ENCODE peak calls at places on chromosomes 11 and 22, in nine cellular contexts. S is EL; D is HCT116; A is NCI-H1417; B is CD4-positive, alpha-beta T cell; W is stimulated activated CD4-positive, alpha-beta T cell treated with anti-CD3 and anti-CD28 coated beads, TNF-alpha, amount 100 ng/mL, for 4 hours; O is NCI-H510A treated with DMSO at 0.1 percent for 48 hours; Q is caudate nucleus; F is NCI-H82. G is an unnamed sample.

GRCh38 chr22:27667121-27667843 is 134.3 kb downstream of the MN1 start:
- DNase-seq in A (no peak), W (no peak), B (no peak), O (no peak), F (no peak), S (no peak), Q (no peak), D (no peak), G (no peak)

GRCh38 chr11:2194877-2195755 is 23.5 kb upstream of the TH start:
- DNase-seq in Q (no peak), O (no peak), S (peak), W (peak), B (peak), A (no peak), D (no peak), F (peak), G (no peak)

GRCh38 chr11:14625804-14626203 is 17.8 kb upstream of the PDE3B start:
- DNase-seq in B (no peak), D (no peak), W (no peak), O (no peak), Q (no peak), F (no peak), S (no peak), A (no peak), G (no peak)

GRCh38 chr11:504053-504993 is 2.7 kb downstream of the RNH1 start:
- DNase-seq in O (no peak), D (no peak), S (peak), B (no peak), F (no peak), Q (no peak), A (no peak), W (no peak), G (peak)

GRCh38 chr11:117823941-117824420 is 563 bp downstream of the FXYD2 start:
- DNase-seq in Q (no peak), B (no peak), D (no peak), W (no peak), O (no peak), S (no peak), A (no peak), F (peak), G (no peak)

GRCh38 chr11:75592699-75593098 is 30.6 kb downstream of the SERPINH1 start:
- DNase-seq in A (peak), D (no peak), Q (no peak), F (no peak), B (no peak), O (peak), S (no peak), W (no peak), G (no peak)

GRCh38 chr11:112213753-112214152 is 12.5 kb upstream of the PTS start:
- DNase-seq in Q (no peak), B (no peak), F (no peak), O (no peak), A (no peak), W (no peak), S (peak), D (no peak), G (peak)

GRCh38 chr11:102234779-102235439 is 82.4 kb upstream of the BIRC3 start:
- DNase-seq in B (no peak), O (no peak), Q (no peak), A (no peak), S (peak), W (no peak), F (no peak), D (no peak), G (no peak)

GRCh38 chr22:19080853-19081252 is 41.4 kb downstream of the DGCR2 start:
- DNase-seq in O (no peak), D (no peak), Q (no peak), W (no peak), F (no peak), S (no peak), B (no peak), A (no peak), G (no peak)

GRCh38 chr22:48702573-48703264 is 1125.0 kb downstream of the BRD1 start:
- DNase-seq in A (no peak), O (no peak), Q (peak), S (no peak), B (no peak), D (no peak), F (no peak), W (no peak), G (no peak)

GRCh38 chr22:24728790-24729637 is 45.5 kb downstream of the PIWIL3 start:
- DNase-seq in D (no peak), Q (peak), A (no peak), B (no peak), W (no peak), O (peak), S (no peak), F (no peak), G (no peak)

GRCh38 chr22:46045459-46046298 is 68.7 kb upstream of the WNT7B start:
- DNase-seq in O (no peak), S (no peak), D (no peak), Q (no peak), F (no peak), W (no peak), B (no peak), A (no peak), G (no peak)

GRCh38 chr11:70483077-70483861 is 84.9 kb downstream of the CTTN start:
- DNase-seq in B (no peak), F (peak), Q (no peak), W (no peak), D (peak), A (peak), O (no peak), S (peak), G (no peak)

GRCh38 chr11:78789365-78789764 is 214.7 kb upstream of the NARS2 start:
- DNase-seq in F (no peak), S (no peak), D (no peak), W (no peak), A (no peak), B (no peak), O (peak), Q (no peak), G (no peak)

GRCh38 chr22:28674121-28674563 is 5.5 kb downstream of the TTC28 start:
- DNase-seq in W (no peak), F (no peak), Q (no peak), A (no peak), O (no peak), B (no peak), S (peak), D (no peak), G (peak)

GRCh38 chr11:111976614-111977140 is 39.5 kb downstream of the DIXDC1 start:
- DNase-seq in Q (no peak), W (no peak), D (no peak), F (no peak), B (no peak), A (no peak), S (peak), O (no peak), G (peak)

GRCh38 chr11:31803813-31804438 is 7.2 kb downstream of the PAX6 start:
- DNase-seq in F (no peak), O (no peak), A (no peak), S (no peak), D (no peak), Q (no peak), W (no peak), B (no peak), G (no peak)

GRCh38 chr11:13552784-13553183 is 57.0 kb upstream of the PTH start:
- DNase-seq in O (no peak), F (no peak), D (no peak), Q (no peak), A (no peak), B (no peak), S (no peak), W (no peak), G (no peak)

GRCh38 chr11:133720951-133721350 is 124.4 kb downstream of the SPATA19 start:
- DNase-seq in B (no peak), A (no peak), D (no peak), F (no peak), Q (no peak), O (no peak), W (no peak), S (no peak), G (no peak)

GRCh38 chr11:18720811-18721575 is 5.0 kb downstream of the IGSF22 start:
- DNase-seq in A (no peak), F (peak), D (peak), W (peak), O (peak), B (peak), S (peak), Q (peak), G (peak)

GRCh38 chr11:16897460-16898061 is 116.7 kb downstream of the PLEKHA7 start:
- DNase-seq in O (peak), Q (no peak), B (no peak), A (peak), W (no peak), S (no peak), F (peak), D (no peak), G (no peak)

GRCh38 chr22:31122532-31123291 is at the start of gene INPP5J:
- DNase-seq in B (no peak), S (peak), D (peak), Q (peak), W (no peak), F (peak), A (peak), O (peak), G (no peak)

GRCh38 chr11:108793611-108794010 is 128.7 kb downstream of the DDX10 start:
- DNase-seq in B (no peak), D (no peak), S (no peak), W (no peak), O (no peak), A (no peak), Q (no peak), F (no peak), G (no peak)

GRCh38 chr11:2263724-2264360 is 6.5 kb downstream of the ASCL2 start:
- DNase-seq in S (no peak), B (no peak), F (no peak), A (no peak), W (no peak), Q (no peak), D (no peak), O (no peak), G (no peak)

GRCh38 chr22:45237065-45237990 is 3.4 kb downstream of the KIAA0930 start:
- DNase-seq in O (peak), Q (no peak), D (no peak), B (no peak), F (no peak), W (no peak), A (peak), S (no peak), G (no peak)

GRCh38 chr11:68998390-68998911 is 14.6 kb downstream of the MRGPRF start:
- DNase-seq in W (no peak), F (peak), A (peak), D (no peak), O (peak), Q (no peak), S (peak), B (no peak), G (peak)

GRCh38 chr11:8652140-8652539 is 30.3 kb downstream of the TRIM66 start:
- DNase-seq in F (no peak), D (no peak), B (no peak), O (no peak), W (no peak), Q (no peak), S (peak), A (no peak), G (peak)

GRCh38 chr11:46345881-46346484 is 1.3 kb upstream of the DGKZ start:
- DNase-seq in A (no peak), S (no peak), O (no peak), Q (no peak), B (no peak), D (no peak), F (no peak), W (no peak), G (peak)

GRCh38 chr11:66639066-66639813 is 737 bp downstream of the RBM4 start:
- DNase-seq in D (no peak), F (peak), B (no peak), S (peak), W (peak), A (no peak), Q (no peak), O (peak), G (no peak)

GRCh38 chr22:47307326-47307725 is 544.9 kb downstream of the TBC1D22A start:
- DNase-seq in F (no peak), S (peak), A (no peak), Q (no peak), B (no peak), D (no peak), W (no peak), O (no peak), G (no peak)

GRCh38 chr11:76510060-76511047 is 65.5 kb downstream of the EMSY start:
- DNase-seq in F (no peak), D (no peak), S (peak), O (no peak), B (no peak), A (no peak), Q (no peak), W (no peak), G (no peak)

GRCh38 chr11:94926698-94927237 is 46.6 kb downstream of the CWC15 start:
- DNase-seq in D (no peak), Q (peak), B (no peak), O (no peak), F (no peak), S (peak), W (no peak), A (no peak), G (no peak)

GRCh38 chr11:32233276-32233675 is 142.4 kb downstream of the RCN1 start:
- DNase-seq in F (no peak), O (no peak), Q (no peak), A (no peak), S (no peak), B (no peak), D (no peak), W (no peak), G (peak)

GRCh38 chr11:125998267-125998666 is 52.4 kb downstream of the VSIG10L2 start:
- DNase-seq in S (no peak), F (no peak), Q (no peak), D (no peak), O (no peak), B (no peak), W (no peak), A (no peak), G (no peak)

GRCh38 chr22:27780161-27780575 is 21.4 kb downstream of the MN1 start:
- DNase-seq in W (no peak), B (no peak), D (no peak), F (no peak), Q (no peak), O (no peak), A (no peak), S (no peak), G (no peak)

GRCh38 chr11:60594998-60595637 is 79.9 kb downstream of the MS4A13 start:
- DNase-seq in F (peak), A (no peak), O (no peak), D (no peak), B (no peak), Q (no peak), S (no peak), W (no peak), G (no peak)

GRCh38 chr22:19885841-19886592 is 31.3 kb upstream of the GNB1L start:
- DNase-seq in Q (no peak), D (no peak), S (no peak), B (no peak), O (no peak), A (no peak), F (no peak), W (no peak), G (no peak)